ENCODE peak calls at places on chromosomes 1 and 21, in nine cellular contexts. O, K, S, Z, T, D, R, J and I are unnamed samples.

GRCh38 chr1:118136511-118136937 is 48.5 kb downstream of the SPAG17 start:
- DNase-seq in T (no peak), D (peak), K (no peak), J (no peak), S (peak), O (peak), Z (no peak), R (peak), I (peak)

GRCh38 chr1:67716800-67717199 is 31.8 kb downstream of the GADD45A start:
- DNase-seq in R (no peak), O (peak), K (no peak), Z (no peak), J (peak), T (no peak), S (peak), D (no peak), I (no peak)

GRCh38 chr1:206923009-206923960 is 1.5 kb upstream of the FCMR start:
- DNase-seq in Z (no peak), D (no peak), T (no peak), K (no peak), S (no peak), O (no peak), J (peak), R (peak), I (peak)

GRCh38 chr1:45892068-45892785 is 88.8 kb downstream of the MAST2 start:
- DNase-seq in K (peak), J (peak), Z (no peak), S (peak), O (peak), D (peak), T (no peak), R (no peak), I (no peak)

GRCh38 chr21:14752006-14752909 is 206.1 kb upstream of the SAMSN1 start:
- DNase-seq in D (no peak), S (no peak), O (no peak), J (no peak), Z (no peak), T (no peak), R (no peak), K (no peak), I (no peak)

GRCh38 chr1:219304227-219305226 is 130.8 kb downstream of the LYPLAL1 start:
- DNase-seq in J (no peak), O (peak), K (peak), S (peak), R (no peak), T (no peak), Z (peak), D (peak), I (no peak)

GRCh38 chr1:82064701-82065100 is 264.0 kb downstream of the ADGRL2 start:
- DNase-seq in R (no peak), S (no peak), T (no peak), K (no peak), Z (no peak), O (no peak), D (no peak), J (no peak), I (no peak)

GRCh38 chr21:43719748-43720538 is 1.0 kb downstream of the PDXK start:
- DNase-seq in S (no peak), J (no peak), O (peak), Z (no peak), K (no peak), T (no peak), D (no peak), R (no peak), I (no peak)

GRCh38 chr1:36411674-36412648 is 14.3 kb upstream of the LSM10 start:
- DNase-seq in K (no peak), O (peak), T (no peak), D (no peak), Z (no peak), J (peak), S (peak), R (peak), I (peak)

GRCh38 chr1:212309967-212310366 is 24.8 kb downstream of the PPP2R5A start:
- DNase-seq in S (no peak), Z (no peak), J (no peak), D (no peak), K (no peak), R (no peak), O (no peak), T (no peak), I (no peak)

GRCh38 chr1:201713093-201713810 is 115.7 kb upstream of the IPO9 start:
- DNase-seq in O (peak), J (peak), T (peak), S (peak), R (peak), Z (peak), D (peak), K (peak), I (peak)

GRCh38 chr1:117600966-117601365 is 4.9 kb upstream of the TENT5C start:
- DNase-seq in S (no peak), Z (peak), R (no peak), D (no peak), O (no peak), T (no peak), J (no peak), K (no peak), I (no peak)

GRCh38 chr1:153626929-153627796 is at the start of gene S100A13:
- DNase-seq in D (peak), R (no peak), K (peak), J (peak), O (peak), Z (peak), S (peak), T (peak), I (peak)

GRCh38 chr1:214472362-214472761 is 79.0 kb downstream of the PTPN14 start:
- DNase-seq in K (no peak), D (no peak), Z (no peak), O (peak), S (peak), T (no peak), R (no peak), J (no peak), I (no peak)

GRCh38 chr1:94806451-94806861 is 13.7 kb upstream of the SLC44A3 start:
- DNase-seq in Z (no peak), J (no peak), T (no peak), R (no peak), S (no peak), O (peak), K (no peak), D (no peak), I (no peak)

GRCh38 chr1:215022723-215023122 is 59.8 kb upstream of the KCNK2 start:
- DNase-seq in O (no peak), D (peak), Z (no peak), S (no peak), K (no peak), T (no peak), J (no peak), R (no peak), I (no peak)

GRCh38 chr1:43991476-43992231 is at the start of gene CCDC24:
- DNase-seq in S (peak), T (peak), K (peak), Z (peak), D (peak), O (peak), J (peak), R (peak), I (peak)

GRCh38 chr1:20732588-20733360 is at the start of gene SH2D5:
- DNase-seq in S (peak), J (peak), T (peak), D (peak), K (peak), R (peak), O (peak), Z (peak), I (peak)

GRCh38 chr1:93758842-93759515 is 77.3 kb upstream of the BCAR3 start:
- DNase-seq in S (no peak), J (no peak), K (peak), D (peak), R (peak), O (peak), Z (no peak), T (no peak), I (peak)

GRCh38 chr1:182003025-182003725 is 58.3 kb downstream of the ZNF648 start:
- DNase-seq in R (no peak), Z (no peak), D (no peak), T (no peak), K (no peak), S (no peak), O (no peak), J (no peak), I (no peak)